ENCODE peak calls at places on chromosome 1, in ten cellular contexts. One of them, this sample, is unnamed.

GRCh38 chr1:211934315-211934714 is 101.0 kb downstream of the INTS7 start:
- DNase-seq in A549: no peak
- DNase-seq in H9: no peak
- DNase-seq in ovary: no peak
- DNase-seq in brain microvascular endothelial cell: no peak
- DNase-seq in colonic mucosa: no peak
- DNase-seq in left ventricle myocardium inferior: no peak
- DNase-seq in body of pancreas: no peak
- DNase-seq in CD4-positive, alpha-beta T cell: no peak
- DNase-seq in sigmoid colon: no peak
- DNase-seq in this sample: no peak

GRCh38 chr1:234675561-234675960 is 65.6 kb upstream of the IRF2BP2 start:
- DNase-seq in A549: no peak
- DNase-seq in H9: no peak
- DNase-seq in ovary: no peak
- DNase-seq in brain microvascular endothelial cell: no peak
- DNase-seq in colonic mucosa: no peak
- DNase-seq in left ventricle myocardium inferior: no peak
- DNase-seq in body of pancreas: no peak
- DNase-seq in CD4-positive, alpha-beta T cell: no peak
- DNase-seq in sigmoid colon: no peak
- DNase-seq in this sample: no peak

GRCh38 chr1:2561898-2562895 is 6.0 kb downstream of the TNFRSF14 start:
- DNase-seq in A549: no peak
- DNase-seq in H9: no peak
- DNase-seq in ovary: no peak
- DNase-seq in brain microvascular endothelial cell: no peak
- DNase-seq in colonic mucosa: no peak
- DNase-seq in left ventricle myocardium inferior: no peak
- DNase-seq in body of pancreas: no peak
- DNase-seq in CD4-positive, alpha-beta T cell: no peak
- DNase-seq in sigmoid colon: no peak
- DNase-seq in this sample: no peak

GRCh38 chr1:62515055-62515454 is 78.2 kb downstream of the USP1 start:
- DNase-seq in A549: no peak
- DNase-seq in H9: no peak
- DNase-seq in ovary: no peak
- DNase-seq in brain microvascular endothelial cell: no peak
- DNase-seq in colonic mucosa: no peak
- DNase-seq in left ventricle myocardium inferior: no peak
- DNase-seq in body of pancreas: no peak
- DNase-seq in CD4-positive, alpha-beta T cell: no peak
- DNase-seq in sigmoid colon: no peak
- DNase-seq in this sample: no peak

GRCh38 chr1:157969693-157970485 is 23.6 kb upstream of the KIRREL1 start:
- DNase-seq in A549: peak
- DNase-seq in H9: peak
- DNase-seq in ovary: no peak
- DNase-seq in brain microvascular endothelial cell: peak
- DNase-seq in colonic mucosa: peak
- DNase-seq in left ventricle myocardium inferior: no peak
- DNase-seq in body of pancreas: peak
- DNase-seq in CD4-positive, alpha-beta T cell: no peak
- DNase-seq in sigmoid colon: peak
- DNase-seq in this sample: no peak

GRCh38 chr1:174000274-174000852 is 21.8 kb downstream of the RC3H1 start:
- DNase-seq in A549: no peak
- DNase-seq in H9: no peak
- DNase-seq in ovary: no peak
- DNase-seq in brain microvascular endothelial cell: peak
- DNase-seq in colonic mucosa: no peak
- DNase-seq in left ventricle myocardium inferior: no peak
- DNase-seq in body of pancreas: no peak
- DNase-seq in CD4-positive, alpha-beta T cell: no peak
- DNase-seq in sigmoid colon: no peak
- DNase-seq in this sample: no peak

GRCh38 chr1:111535256-111536191 is 32.1 kb upstream of the ADORA3 start:
- DNase-seq in A549: no peak
- DNase-seq in H9: no peak
- DNase-seq in ovary: no peak
- DNase-seq in brain microvascular endothelial cell: no peak
- DNase-seq in colonic mucosa: no peak
- DNase-seq in left ventricle myocardium inferior: no peak
- DNase-seq in body of pancreas: no peak
- DNase-seq in CD4-positive, alpha-beta T cell: no peak
- DNase-seq in sigmoid colon: peak
- DNase-seq in this sample: peak

GRCh38 chr1:246157516-246157915 is 349.6 kb downstream of the SMYD3 start:
- DNase-seq in A549: no peak
- DNase-seq in H9: no peak
- DNase-seq in ovary: no peak
- DNase-seq in brain microvascular endothelial cell: no peak
- DNase-seq in colonic mucosa: no peak
- DNase-seq in left ventricle myocardium inferior: no peak
- DNase-seq in body of pancreas: no peak
- DNase-seq in CD4-positive, alpha-beta T cell: no peak
- DNase-seq in sigmoid colon: no peak
- DNase-seq in this sample: no peak

GRCh38 chr1:212070720-212071302 is 35.3 kb downstream of the DTL start:
- DNase-seq in A549: peak
- DNase-seq in H9: no peak
- DNase-seq in ovary: no peak
- DNase-seq in brain microvascular endothelial cell: peak
- DNase-seq in colonic mucosa: no peak
- DNase-seq in left ventricle myocardium inferior: no peak
- DNase-seq in body of pancreas: no peak
- DNase-seq in CD4-positive, alpha-beta T cell: no peak
- DNase-seq in sigmoid colon: no peak
- DNase-seq in this sample: no peak

GRCh38 chr1:169557131-169557530 is 29.1 kb downstream of the F5 start:
- DNase-seq in A549: no peak
- DNase-seq in H9: no peak
- DNase-seq in ovary: no peak
- DNase-seq in brain microvascular endothelial cell: no peak
- DNase-seq in colonic mucosa: no peak
- DNase-seq in left ventricle myocardium inferior: no peak
- DNase-seq in body of pancreas: no peak
- DNase-seq in CD4-positive, alpha-beta T cell: no peak
- DNase-seq in sigmoid colon: no peak
- DNase-seq in this sample: no peak

GRCh38 chr1:172973424-172973823 is 77.3 kb downstream of the TNFSF18 start:
- DNase-seq in A549: no peak
- DNase-seq in H9: no peak
- DNase-seq in ovary: no peak
- DNase-seq in brain microvascular endothelial cell: no peak
- DNase-seq in colonic mucosa: no peak
- DNase-seq in left ventricle myocardium inferior: no peak
- DNase-seq in body of pancreas: peak
- DNase-seq in CD4-positive, alpha-beta T cell: no peak
- DNase-seq in sigmoid colon: no peak
- DNase-seq in this sample: no peak

GRCh38 chr1:24932284-24932683 is 2.2 kb upstream of the RUNX3 start:
- DNase-seq in A549: peak
- DNase-seq in H9: peak
- DNase-seq in ovary: no peak
- DNase-seq in brain microvascular endothelial cell: no peak
- DNase-seq in colonic mucosa: no peak
- DNase-seq in left ventricle myocardium inferior: peak
- DNase-seq in body of pancreas: peak
- DNase-seq in CD4-positive, alpha-beta T cell: peak
- DNase-seq in sigmoid colon: no peak
- DNase-seq in this sample: no peak

GRCh38 chr1:235918481-235918880 is 51.8 kb upstream of the LYST start:
- DNase-seq in A549: no peak
- DNase-seq in H9: no peak
- DNase-seq in ovary: no peak
- DNase-seq in brain microvascular endothelial cell: no peak
- DNase-seq in colonic mucosa: no peak
- DNase-seq in left ventricle myocardium inferior: no peak
- DNase-seq in body of pancreas: no peak
- DNase-seq in CD4-positive, alpha-beta T cell: no peak
- DNase-seq in sigmoid colon: no peak
- DNase-seq in this sample: no peak

GRCh38 chr1:152495066-152495675 is 15.4 kb upstream of the LCE5A start:
- DNase-seq in A549: peak
- DNase-seq in H9: no peak
- DNase-seq in ovary: no peak
- DNase-seq in brain microvascular endothelial cell: no peak
- DNase-seq in colonic mucosa: peak
- DNase-seq in left ventricle myocardium inferior: no peak
- DNase-seq in body of pancreas: no peak
- DNase-seq in CD4-positive, alpha-beta T cell: no peak
- DNase-seq in sigmoid colon: no peak
- DNase-seq in this sample: no peak
- TF ChIP-seq CTCF in A549: no peak
- TF ChIP-seq CTCF in H9: no peak
- TF ChIP-seq CTCF in ovary: no peak
- TF ChIP-seq CTCF in brain microvascular endothelial cell: peak
- TF ChIP-seq CTCF in colonic mucosa: peak
- TF ChIP-seq CTCF in left ventricle myocardium inferior: no peak
- TF ChIP-seq CTCF in body of pancreas: no peak
- TF ChIP-seq CTCF in CD4-positive, alpha-beta T cell: no peak
- TF ChIP-seq CTCF in sigmoid colon: no peak
- TF ChIP-seq CTCF in this sample: no peak

GRCh38 chr1:8283058-8283884 is 34.6 kb upstream of the SLC45A1 start:
- DNase-seq in A549: no peak
- DNase-seq in H9: no peak
- DNase-seq in ovary: no peak
- DNase-seq in brain microvascular endothelial cell: no peak
- DNase-seq in colonic mucosa: no peak
- DNase-seq in left ventricle myocardium inferior: peak
- DNase-seq in body of pancreas: no peak
- DNase-seq in CD4-positive, alpha-beta T cell: no peak
- DNase-seq in sigmoid colon: peak
- DNase-seq in this sample: no peak
- H3K27ac ChIP-seq in A549: no peak
- H3K27ac ChIP-seq in H9: no peak
- H3K27ac ChIP-seq in ovary: no peak
- H3K27ac ChIP-seq in brain microvascular endothelial cell: no peak
- H3K27ac ChIP-seq in colonic mucosa: no peak
- H3K27ac ChIP-seq in left ventricle myocardium inferior: no peak
- H3K27ac ChIP-seq in body of pancreas: peak
- H3K27ac ChIP-seq in CD4-positive, alpha-beta T cell: no peak
- H3K27ac ChIP-seq in sigmoid colon: no peak
- H3K27ac ChIP-seq in this sample: no peak

GRCh38 chr1:181501612-181502011 is 18.3 kb downstream of the CACNA1E start:
- DNase-seq in A549: no peak
- DNase-seq in H9: no peak
- DNase-seq in ovary: no peak
- DNase-seq in brain microvascular endothelial cell: no peak
- DNase-seq in colonic mucosa: no peak
- DNase-seq in left ventricle myocardium inferior: no peak
- DNase-seq in body of pancreas: no peak
- DNase-seq in CD4-positive, alpha-beta T cell: no peak
- DNase-seq in sigmoid colon: no peak
- DNase-seq in this sample: no peak

GRCh38 chr1:181496759-181497158 is 13.4 kb downstream of the CACNA1E start:
- DNase-seq in A549: no peak
- DNase-seq in H9: no peak
- DNase-seq in ovary: no peak
- DNase-seq in brain microvascular endothelial cell: no peak
- DNase-seq in colonic mucosa: no peak
- DNase-seq in left ventricle myocardium inferior: no peak
- DNase-seq in body of pancreas: no peak
- DNase-seq in CD4-positive, alpha-beta T cell: no peak
- DNase-seq in sigmoid colon: no peak
- DNase-seq in this sample: no peak

GRCh38 chr1:181499825-181500224 is 16.5 kb downstream of the CACNA1E start:
- DNase-seq in A549: no peak
- DNase-seq in H9: no peak
- DNase-seq in ovary: no peak
- DNase-seq in brain microvascular endothelial cell: no peak
- DNase-seq in colonic mucosa: no peak
- DNase-seq in left ventricle myocardium inferior: no peak
- DNase-seq in body of pancreas: no peak
- DNase-seq in CD4-positive, alpha-beta T cell: no peak
- DNase-seq in sigmoid colon: no peak
- DNase-seq in this sample: no peak

GRCh38 chr1:181493885-181494284 is 10.6 kb downstream of the CACNA1E start:
- DNase-seq in A549: no peak
- DNase-seq in H9: no peak
- DNase-seq in ovary: no peak
- DNase-seq in brain microvascular endothelial cell: no peak
- DNase-seq in colonic mucosa: no peak
- DNase-seq in left ventricle myocardium inferior: no peak
- DNase-seq in body of pancreas: no peak
- DNase-seq in CD4-positive, alpha-beta T cell: no peak
- DNase-seq in sigmoid colon: no peak
- DNase-seq in this sample: no peak

GRCh38 chr1:181497870-181498269 is 14.6 kb downstream of the CACNA1E start:
- DNase-seq in A549: no peak
- DNase-seq in H9: no peak
- DNase-seq in ovary: no peak
- DNase-seq in brain microvascular endothelial cell: no peak
- DNase-seq in colonic mucosa: no peak
- DNase-seq in left ventricle myocardium inferior: no peak
- DNase-seq in body of pancreas: no peak
- DNase-seq in CD4-positive, alpha-beta T cell: no peak
- DNase-seq in sigmoid colon: no peak
- DNase-seq in this sample: no peak
- TF ChIP-seq CTCF in A549: no peak
- TF ChIP-seq CTCF in H9: peak
- TF ChIP-seq CTCF in ovary: no peak
- TF ChIP-seq CTCF in brain microvascular endothelial cell: no peak
- TF ChIP-seq CTCF in colonic mucosa: no peak
- TF ChIP-seq CTCF in left ventricle myocardium inferior: no peak
- TF ChIP-seq CTCF in body of pancreas: no peak
- TF ChIP-seq CTCF in CD4-positive, alpha-beta T cell: no peak
- TF ChIP-seq CTCF in sigmoid colon: no peak
- TF ChIP-seq CTCF in this sample: no peak

DNA sequence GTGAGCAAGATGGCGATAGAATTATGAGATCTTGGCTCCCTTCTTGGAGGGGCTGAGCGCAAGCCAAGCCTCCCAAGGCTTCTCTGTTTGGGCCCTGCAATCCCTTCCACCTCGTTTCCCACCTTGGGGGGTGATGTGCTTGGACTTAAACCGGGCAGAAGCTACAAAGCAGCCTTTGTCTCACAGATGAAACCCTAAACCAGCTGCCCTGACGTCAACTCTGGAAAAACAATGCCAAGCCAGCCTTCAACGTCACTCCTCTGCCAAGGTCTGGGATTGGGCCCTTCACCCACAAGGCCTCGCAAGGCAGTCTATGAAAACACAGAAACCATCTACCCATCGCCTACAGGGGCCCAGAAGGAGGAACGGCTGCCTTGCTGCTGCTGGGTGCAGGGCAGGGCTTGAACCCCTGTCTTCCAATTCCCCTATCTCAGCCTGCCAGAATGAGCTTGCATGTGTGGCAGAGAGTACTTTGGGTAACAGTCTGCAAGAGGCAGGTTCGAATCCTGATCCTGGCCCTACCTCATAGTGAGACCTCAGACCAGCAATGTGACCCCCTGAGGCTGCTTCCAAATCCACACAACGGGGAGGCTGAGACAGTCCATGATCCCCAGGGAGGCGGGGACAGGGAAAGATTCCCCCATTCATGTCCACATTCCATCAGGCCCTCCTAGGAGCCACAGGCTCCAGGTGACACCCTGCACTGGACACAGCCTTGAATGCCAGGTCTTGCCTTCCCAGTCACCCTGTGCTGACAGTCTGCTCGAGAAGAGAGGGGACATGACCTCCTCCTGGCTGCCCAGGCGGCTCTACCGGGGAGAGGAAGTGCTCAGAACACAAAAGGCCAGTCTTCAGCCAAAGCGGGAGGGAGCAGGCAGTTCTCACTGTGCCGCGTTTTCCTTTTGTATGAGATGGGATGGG is 15.0 kb downstream of the IFFO2 start:
- DNase-seq in A549: peak
- DNase-seq in H9: peak
- DNase-seq in ovary: no peak
- DNase-seq in brain microvascular endothelial cell: peak
- DNase-seq in colonic mucosa: no peak
- DNase-seq in left ventricle myocardium inferior: no peak
- DNase-seq in body of pancreas: peak
- DNase-seq in CD4-positive, alpha-beta T cell: no peak
- DNase-seq in sigmoid colon: no peak
- DNase-seq in this sample: no peak
- H3K27ac ChIP-seq in A549: peak
- H3K27ac ChIP-seq in H9: no peak
- H3K27ac ChIP-seq in ovary: no peak
- H3K27ac ChIP-seq in brain microvascular endothelial cell: peak
- H3K27ac ChIP-seq in colonic mucosa: no peak
- H3K27ac ChIP-seq in left ventricle myocardium inferior: peak
- H3K27ac ChIP-seq in body of pancreas: peak
- H3K27ac ChIP-seq in CD4-positive, alpha-beta T cell: no peak
- H3K27ac ChIP-seq in sigmoid colon: peak
- H3K27ac ChIP-seq in this sample: peak

This sample was measured in tibial artery.